ENCODE peak calls at places on chromosomes 4 and X, in five cellular contexts. P is MM.1S, J is K562, C is cardiac muscle cell, K is Peyer's patch. X is an unnamed sample.

GRCh38 chr4:42150653-42151567 is 1.5 kb downstream of the BEND4 start:
- DNase-seq in J (no peak), C (no peak), P (no peak), K (no peak), X (peak)

GRCh38 chrX:10103023-10103422 is 53.8 kb upstream of the CLCN4 start:
- DNase-seq in C (peak), K (no peak), J (no peak), P (no peak), X (no peak)

GRCh38 chr4:59969909-59970308 is 1230.2 kb upstream of the ADGRL3 start:
- DNase-seq in J (no peak), K (no peak), P (no peak), C (no peak), X (no peak)

GRCh38 chr4:76208005-76208765 is 5.4 kb downstream of the SCARB2 start:
- DNase-seq in K (peak), C (peak), J (no peak), P (no peak), X (no peak)

GRCh38 chrX:2500091-2500680 is 590 bp downstream of the DHRSX start:
- DNase-seq in J (peak), C (peak), K (peak), P (peak), X (peak)

GRCh38 chr4:36006226-36006625 is 238.1 kb downstream of the ARAP2 start:
- DNase-seq in C (no peak), K (no peak), J (no peak), P (no peak), X (no peak)

GRCh38 chr4:141335166-141335565 is 114.5 kb downstream of the ZNF330 start:
- DNase-seq in J (no peak), P (no peak), C (no peak), K (no peak), X (no peak)

GRCh38 chrX:2550288-2551020 is 49.7 kb upstream of the DHRSX start:
- DNase-seq in C (no peak), J (no peak), K (no peak), P (no peak), X (no peak)

GRCh38 chr4:17561195-17561909 is 15.6 kb upstream of the LAP3 start:
- DNase-seq in C (peak), P (no peak), J (no peak), K (no peak), X (no peak)

GRCh38 chrX:9291666-9292065 is 173.2 kb upstream of the TBL1X start:
- DNase-seq in P (no peak), C (no peak), J (no peak), K (no peak), X (no peak)

GRCh38 chrX:136201601-136202000 is 49.6 kb downstream of the MAP7D3 start:
- DNase-seq in J (no peak), C (no peak), P (no peak), K (no peak), X (no peak)

GRCh38 chrX:47174846-47175587 is 18.6 kb upstream of the UBA1 start:
- DNase-seq in J (no peak), C (no peak), P (no peak), K (no peak), X (no peak)

GRCh38 chrX:47175588-47175980 is 18.0 kb upstream of the UBA1 start:
- DNase-seq in P (no peak), K (no peak), C (no peak), J (no peak), X (no peak)

GRCh38 chrX:47176101-47176740 is 17.4 kb upstream of the UBA1 start:
- DNase-seq in J (no peak), P (no peak), C (no peak), K (no peak), X (no peak)

GRCh38 chrX:47178337-47178736 is 15.3 kb upstream of the UBA1 start:
- DNase-seq in J (no peak), P (no peak), C (no peak), K (no peak), X (no peak)

GRCh38 chrX:47177079-47177478 is 16.6 kb upstream of the UBA1 start:
- DNase-seq in J (no peak), C (no peak), P (no peak), K (no peak), X (peak)
- H3K4me3 ChIP-seq in J (no peak), C (no peak), P (no peak), K (no peak), X (no peak)

GRCh38 chr4:127793528-127793927 is 11.4 kb downstream of the HSPA4L start:
- DNase-seq in J (no peak), K (no peak), C (no peak), P (no peak), X (no peak)

GRCh38 chr4:127783026-127783769 is 1.1 kb downstream of the HSPA4L start:
- DNase-seq in K (peak), C (peak), J (peak), P (peak), X (no peak)

GRCh38 chr4:127783971-127784519 is 1.9 kb downstream of the HSPA4L start:
- DNase-seq in J (peak), C (no peak), P (no peak), K (no peak), X (peak)

DNA sequence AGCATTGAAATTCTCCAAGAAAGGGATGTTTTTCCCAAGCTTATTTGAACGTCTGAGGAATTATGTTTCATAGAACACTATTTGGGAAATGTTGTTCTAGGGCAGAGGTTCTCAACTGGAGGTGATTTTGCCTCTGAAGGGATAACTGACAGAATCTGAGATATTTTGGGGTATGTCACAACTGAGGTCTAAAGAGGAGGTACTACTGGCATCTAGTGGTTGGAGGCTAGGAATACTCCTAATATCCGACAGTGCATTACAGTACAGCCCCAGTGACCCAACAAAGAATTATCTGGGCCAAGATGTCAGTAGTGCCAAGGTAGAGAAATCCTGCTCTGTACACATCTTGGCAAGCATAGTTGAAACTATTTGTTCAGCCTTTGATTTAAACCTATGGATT is 6.4 kb downstream of the HSPA4L start:
- DNase-seq in P (peak), C (peak), K (no peak), J (no peak), X (peak)
- TF ChIP-seq CTCF in P (peak), C (no peak), K (no peak), J (peak), X (peak)

DNA sequence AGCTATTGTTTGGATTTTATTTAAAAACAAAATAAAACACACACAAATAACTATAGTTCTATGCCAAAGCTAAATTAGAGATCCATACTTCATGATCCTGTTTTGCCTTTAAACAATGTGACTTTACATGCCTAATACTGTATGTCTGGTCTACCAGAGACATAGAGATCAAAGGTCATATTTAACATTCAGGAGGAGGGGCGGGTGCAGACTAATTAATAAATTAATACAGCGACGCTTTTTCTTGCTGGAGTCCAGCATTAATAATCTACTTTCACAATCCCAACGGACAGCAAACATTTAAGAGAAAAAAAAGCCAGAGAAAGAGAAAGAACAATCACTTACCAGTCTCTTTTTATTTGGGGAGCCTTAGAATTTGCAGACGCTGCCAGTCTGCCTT is 533 bp downstream of the CXXC4 start:
- DNase-seq in C (no peak), P (no peak), K (no peak), J (no peak), X (no peak)
- H3K4me3 ChIP-seq in C (peak), P (peak), K (peak), J (no peak), X (peak)

DNA sequence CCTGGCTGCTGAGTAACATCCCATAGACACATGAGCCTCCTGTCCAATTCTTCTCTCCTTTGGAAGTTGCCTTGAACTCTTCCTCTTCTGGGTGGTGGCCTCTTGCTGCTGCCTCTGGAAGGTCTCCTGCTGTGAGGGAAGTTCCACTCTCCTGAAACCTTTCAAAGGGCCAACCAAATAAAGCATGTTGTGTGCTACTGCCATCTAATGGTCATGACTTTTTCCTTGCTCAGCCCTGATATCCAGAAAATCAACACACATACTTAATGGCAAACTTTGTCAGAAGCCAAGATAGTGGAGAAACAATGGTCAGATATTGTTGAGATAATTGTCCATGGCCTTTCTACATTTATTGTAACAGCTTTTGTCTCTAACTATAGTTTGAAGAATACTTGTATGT is 19.1 kb upstream of the ZXDA start:
- DNase-seq in C (peak), J (no peak), P (peak), K (no peak), X (peak)
- TF ChIP-seq CTCF in C (peak), J (no peak), P (peak), K (peak), X (peak)

GRCh38 chr4:8580321-8581093 is at the start of gene GPR78:
- DNase-seq in P (no peak), K (peak), C (peak), J (peak), X (no peak)
- H3K4me3 ChIP-seq in P (no peak), K (no peak), C (no peak), J (no peak), X (no peak)

DNA sequence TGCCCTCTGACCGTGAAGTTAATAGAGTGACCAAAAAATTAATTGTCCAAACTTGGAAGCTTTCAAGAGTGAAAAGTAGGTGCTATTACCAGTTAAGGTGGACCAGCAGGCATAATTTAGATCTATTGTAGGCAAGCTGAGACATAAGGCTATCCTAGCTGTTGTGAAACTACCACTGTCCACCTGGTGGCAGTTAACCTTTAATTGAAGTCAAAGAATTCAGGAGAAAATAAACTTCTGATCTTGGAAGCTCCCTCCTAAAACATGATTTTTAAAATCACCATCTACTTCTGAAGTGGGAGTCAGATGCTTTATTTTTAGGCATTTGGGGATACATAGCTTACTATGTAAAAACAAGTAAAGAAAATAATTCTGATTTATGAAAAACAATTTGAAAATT is 636.3 kb upstream of the HTR2C start:
- DNase-seq in J (peak), K (no peak), P (no peak), C (no peak), X (no peak)
- TF ChIP-seq CTCF in J (no peak), K (no peak), P (no peak), C (no peak), X (no peak)

DNA sequence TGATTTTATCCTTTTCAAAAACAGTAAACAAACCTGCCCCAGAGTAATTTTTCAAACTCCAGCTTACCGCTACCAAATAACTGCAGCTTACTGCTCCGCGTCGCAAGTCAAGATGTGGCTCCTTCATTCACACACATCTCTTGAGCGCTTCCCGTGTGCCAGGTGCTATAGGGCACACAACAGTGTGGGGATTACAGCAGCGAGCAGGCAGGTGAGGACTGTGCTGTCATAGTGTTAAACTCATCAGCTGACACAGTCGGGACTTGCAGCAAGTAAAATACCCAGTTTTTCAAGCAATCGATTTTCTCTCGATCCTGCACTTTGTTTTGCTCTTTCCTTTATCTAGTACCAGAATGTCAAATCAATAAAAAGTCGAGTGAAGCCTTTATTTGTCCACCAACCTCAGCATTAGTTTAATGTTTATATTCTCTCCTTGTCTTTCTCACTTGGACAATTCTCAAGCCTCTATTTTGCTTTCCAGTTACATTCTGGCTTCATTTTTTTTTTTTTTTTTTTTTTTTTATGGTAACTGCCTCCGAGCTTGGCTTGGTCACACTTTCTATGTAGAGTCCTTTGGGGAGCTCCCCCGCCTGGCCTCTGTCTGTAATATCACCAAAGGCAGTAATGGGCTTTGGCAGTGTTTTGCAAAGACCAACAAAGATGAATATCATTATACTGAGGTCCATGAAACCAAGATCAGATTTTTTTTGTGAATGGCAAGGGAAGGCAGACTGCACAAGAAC is 8.3 kb upstream of the ASB5 start:
- DNase-seq in P (peak), C (peak), K (no peak), J (peak), X (peak)
- H3K4me3 ChIP-seq in P (no peak), C (no peak), K (no peak), J (peak), X (no peak)

GRCh38 chrX:48466696-48467095 is 3.4 kb downstream of the SLC38A5 start:
- DNase-seq in P (no peak), J (peak), K (no peak), C (no peak), X (peak)
- TF ChIP-seq CTCF in P (peak), J (peak), K (no peak), C (peak), X (peak)

GRCh38 chr4:135007400-135007799 is 805.8 kb upstream of the PABPC4L start:
- DNase-seq in K (no peak), J (no peak), C (no peak), P (no peak), X (no peak)
- H3K4me3 ChIP-seq in K (no peak), J (no peak), C (no peak), P (no peak), X (no peak)

GRCh38 chrX:66815227-66815626 is 176.3 kb upstream of the EDA2R start:
- DNase-seq in P (no peak), C (no peak), J (no peak), K (no peak), X (no peak)
- TF ChIP-seq CTCF in P (no peak), C (no peak), J (no peak), K (peak), X (no peak)